ENCODE peak calls at places on chromosome 12, in six cellular contexts. X, B, Q, V, L and T are unnamed samples.

GRCh38 chr12:46264057-46264456 is 4.8 kb downstream of the SLC38A1 start:
- DNase-seq in X (no peak), B (no peak), Q (no peak), V (no peak), L (no peak), T (no peak)

GRCh38 chr12:28933864-28934527 is 215.1 kb upstream of the FAR2 start:
- DNase-seq in X (no peak), B (no peak), Q (no peak), V (no peak), L (no peak), T (no peak)

GRCh38 chr12:15180325-15180724 is 40.9 kb downstream of the RERG start:
- DNase-seq in X (no peak), B (no peak), Q (no peak), V (no peak), L (no peak), T (no peak)

GRCh38 chr12:90102957-90103652 is 394.5 kb upstream of the ATP2B1 start:
- DNase-seq in X (peak), B (peak), Q (peak), V (no peak), L (peak), T (peak)

GRCh38 chr12:67981236-67982164 is 7.7 kb upstream of the IFNG-AS1 start:
- DNase-seq in X (no peak), B (peak), Q (no peak), V (no peak), L (no peak), T (no peak)

GRCh38 chr12:101924647-101925046 is 47.3 kb downstream of the DRAM1 start:
- DNase-seq in X (peak), B (no peak), Q (no peak), V (no peak), L (peak), T (peak)

GRCh38 chr12:47686645-47687240 is 19.1 kb downstream of the RPAP3 start:
- DNase-seq in X (peak), B (peak), Q (peak), V (no peak), L (peak), T (peak)

GRCh38 chr12:29389295-29389919 is 8.4 kb upstream of the ERGIC2 start:
- DNase-seq in X (no peak), B (no peak), Q (no peak), V (no peak), L (no peak), T (no peak)

GRCh38 chr12:52202361-52203078 is 10.7 kb upstream of the KRT80 start:
- DNase-seq in X (no peak), B (no peak), Q (no peak), V (no peak), L (no peak), T (no peak)

GRCh38 chr12:12488823-12489528 is 73.7 kb downstream of the DUSP16 start:
- DNase-seq in X (no peak), B (no peak), Q (peak), V (no peak), L (no peak), T (no peak)

GRCh38 chr12:53805067-53805466 is 53.3 kb upstream of the CISTR start:
- DNase-seq in X (no peak), B (no peak), Q (no peak), V (no peak), L (no peak), T (no peak)

GRCh38 chr12:16515666-16516065 is 90.3 kb downstream of the LMO3 start:
- DNase-seq in X (no peak), B (no peak), Q (no peak), V (no peak), L (no peak), T (no peak)

GRCh38 chr12:88579572-88579940 is 715 bp downstream of the KITLG start:
- DNase-seq in X (no peak), B (no peak), Q (no peak), V (peak), L (peak), T (peak)

GRCh38 chr12:44774815-44775411 is 101.2 kb downstream of the NELL2 start:
- DNase-seq in X (peak), B (peak), Q (peak), V (peak), L (peak), T (peak)

GRCh38 chr12:131882804-131883520 is 11.5 kb upstream of the ULK1 start:
- DNase-seq in X (peak), B (no peak), Q (no peak), V (no peak), L (no peak), T (no peak)

GRCh38 chr12:58443273-58443980 is 476.9 kb downstream of the LRIG3 start:
- DNase-seq in X (no peak), B (peak), Q (peak), V (peak), L (peak), T (peak)

GRCh38 chr12:40312982-40313576 is 88.3 kb downstream of the LRRK2 start:
- DNase-seq in X (no peak), B (no peak), Q (peak), V (no peak), L (peak), T (no peak)

GRCh38 chr12:83010169-83010804 is 323.6 kb downstream of the TMTC2 start:
- DNase-seq in X (no peak), B (no peak), Q (no peak), V (no peak), L (no peak), T (no peak)

GRCh38 chr12:58286353-58286752 is 345.0 kb downstream of the ATP23 start:
- DNase-seq in X (no peak), B (no peak), Q (no peak), V (no peak), L (no peak), T (no peak)

GRCh38 chr12:125742413-125742812 is 677.2 kb downstream of the AACS start:
- DNase-seq in X (no peak), B (no peak), Q (no peak), V (no peak), L (no peak), T (no peak)

GRCh38 chr12:110966081-110966760 is 45.8 kb upstream of the MYL2 start:
- DNase-seq in X (no peak), B (no peak), Q (no peak), V (no peak), L (no peak), T (no peak)

GRCh38 chr12:63982787-63983186 is 138.3 kb downstream of the SRGAP1 start:
- DNase-seq in X (no peak), B (no peak), Q (no peak), V (no peak), L (no peak), T (no peak)

GRCh38 chr12:58415716-58416115 is 474.3 kb downstream of the ATP23 start:
- DNase-seq in X (no peak), B (no peak), Q (no peak), V (no peak), L (no peak), T (no peak)

GRCh38 chr12:6724409-6724797 is 557 bp downstream of the COPS7A start:
- DNase-seq in X (peak), B (no peak), Q (peak), V (no peak), L (peak), T (no peak)

GRCh38 chr12:45327823-45328383 is 112.0 kb downstream of the ANO6 start:
- DNase-seq in X (no peak), B (no peak), Q (no peak), V (no peak), L (no peak), T (no peak)

GRCh38 chr12:42766754-42767153 is 177.2 kb upstream of the PRICKLE1 start:
- DNase-seq in X (no peak), B (no peak), Q (no peak), V (no peak), L (no peak), T (no peak)

GRCh38 chr12:3041558-3042164 is 35.5 kb upstream of the TSPAN9 start:
- DNase-seq in X (peak), B (peak), Q (peak), V (peak), L (peak), T (peak)

GRCh38 chr12:32181498-32182175 is 75.0 kb downstream of the BICD1 start:
- DNase-seq in X (no peak), B (no peak), Q (no peak), V (no peak), L (peak), T (no peak)

DNA sequence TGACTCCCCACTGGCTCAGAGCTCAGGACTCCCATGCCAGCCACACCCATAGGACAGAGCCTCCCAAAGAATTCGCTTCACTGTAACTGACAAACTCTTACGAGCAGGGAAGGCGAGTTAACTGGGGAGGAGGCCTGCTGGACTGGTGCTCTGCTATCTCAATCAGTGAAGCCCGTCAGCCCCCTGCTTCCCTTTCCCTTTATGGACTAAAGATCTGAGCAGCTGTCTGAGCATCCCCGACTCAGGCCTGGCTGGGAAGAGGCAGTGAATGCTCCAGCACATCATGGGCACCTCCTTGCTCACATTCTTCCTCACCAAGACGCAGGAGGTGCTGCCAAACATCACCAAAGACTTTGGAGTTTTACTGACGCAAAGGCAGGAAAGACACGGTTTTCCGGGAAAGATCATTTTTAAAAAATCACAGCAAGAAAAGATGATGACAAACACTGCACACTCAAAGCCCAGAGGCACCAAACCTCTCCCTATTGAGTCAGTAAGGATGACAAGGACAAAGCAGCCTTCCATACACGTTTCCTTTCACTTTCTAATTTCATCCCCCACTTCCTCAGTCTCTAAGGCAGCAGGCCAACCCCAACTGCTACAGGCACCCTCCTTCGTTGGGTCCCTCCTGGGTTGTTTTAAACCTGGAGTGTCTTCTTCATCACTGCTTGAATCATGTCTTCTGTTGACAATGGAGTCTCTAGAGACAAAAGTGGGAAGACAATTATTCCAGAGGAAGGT is 45.0 kb upstream of the P2RX7 start:
- DNase-seq in X (no peak), B (no peak), Q (no peak), V (peak), L (no peak), T (no peak)
- TF ChIP-seq JUND in X (no peak), B (no peak), Q (no peak), V (no peak), L (no peak), T (no peak)

DNA sequence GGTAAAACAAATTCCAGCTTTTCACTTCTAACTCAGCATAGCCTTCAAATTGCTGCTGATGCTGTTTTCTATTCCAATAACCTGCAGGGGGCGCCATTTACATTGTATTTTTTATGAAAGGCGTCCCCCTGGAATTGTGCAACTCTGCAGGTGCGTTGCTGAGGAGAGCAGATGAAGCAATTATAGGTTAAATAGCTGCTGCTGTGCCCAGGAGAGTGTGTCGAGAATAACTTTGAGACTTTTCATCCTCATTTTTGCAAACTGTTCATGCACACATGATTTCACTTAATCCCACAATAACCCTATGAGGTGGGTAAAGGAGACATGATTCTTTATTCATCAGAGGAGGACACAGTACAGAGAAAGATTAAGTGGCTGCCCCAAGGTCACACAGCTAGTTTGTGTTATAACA is 75.7 kb downstream of the MYRFL start:
- DNase-seq in X (peak), B (peak), Q (peak), V (peak), L (peak), T (peak)
- TF ChIP-seq JUND in X (no peak), B (no peak), Q (no peak), V (no peak), L (no peak), T (no peak)

GRCh38 chr12:22979854-22980253 is 354.9 kb downstream of the ETNK1 start:
- DNase-seq in X (no peak), B (no peak), Q (no peak), V (no peak), L (no peak), T (no peak)
- TF ChIP-seq JUND in X (no peak), B (no peak), Q (no peak), V (no peak), L (no peak), T (no peak)

GRCh38 chr12:113092478-113093408 is 36.2 kb downstream of the DTX1 start:
- DNase-seq in X (peak), B (no peak), Q (no peak), V (peak), L (no peak), T (peak)
- TF ChIP-seq JUND in X (no peak), B (no peak), Q (no peak), V (no peak), L (no peak), T (no peak)

GRCh38 chr12:56998981-56999380 is 7.4 kb downstream of the ZBTB39 start:
- DNase-seq in X (no peak), B (no peak), Q (no peak), V (no peak), L (no peak), T (no peak)
- TF ChIP-seq JUND in X (no peak), B (no peak), Q (no peak), V (no peak), L (no peak), T (no peak)

GRCh38 chr12:19203013-19203412 is 73.5 kb downstream of the PLEKHA5 start:
- DNase-seq in X (no peak), B (no peak), Q (no peak), V (no peak), L (no peak), T (no peak)

GRCh38 chr12:19199322-19199721 is 69.8 kb downstream of the PLEKHA5 start:
- DNase-seq in X (no peak), B (no peak), Q (no peak), V (no peak), L (no peak), T (no peak)

GRCh38 chr12:19201653-19202052 is 72.1 kb downstream of the PLEKHA5 start:
- DNase-seq in X (no peak), B (no peak), Q (no peak), V (no peak), L (no peak), T (no peak)

GRCh38 chr12:19198272-19198671 is 68.7 kb downstream of the PLEKHA5 start:
- DNase-seq in X (no peak), B (no peak), Q (no peak), V (no peak), L (no peak), T (no peak)

DNA sequence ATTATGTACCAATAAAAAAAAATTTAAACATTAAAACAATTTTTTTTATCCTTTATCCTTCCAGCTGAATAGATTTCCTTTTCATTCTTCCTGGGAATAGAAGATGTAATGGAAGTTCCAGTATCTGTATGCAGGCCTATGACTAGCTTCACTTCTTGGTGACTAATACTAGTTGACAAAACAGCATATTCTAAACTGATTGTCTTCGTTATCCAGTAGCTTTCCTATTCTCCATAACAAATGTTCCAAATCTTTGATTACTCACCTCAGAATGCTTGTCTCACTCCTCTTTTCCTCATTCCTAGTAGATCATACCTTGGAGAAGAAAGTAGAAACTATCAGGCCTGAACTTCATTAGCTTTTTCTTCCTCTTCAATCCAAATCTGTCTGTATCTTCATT is 70.7 kb downstream of the PLEKHA5 start:
- DNase-seq in X (no peak), B (no peak), Q (no peak), V (no peak), L (no peak), T (no peak)
- TF ChIP-seq JUND in X (no peak), B (no peak), Q (no peak), V (no peak), L (no peak), T (no peak)

GRCh38 chr12:10226740-10227139 is 14.1 kb downstream of the GABARAPL1 start:
- DNase-seq in X (no peak), B (no peak), Q (no peak), V (no peak), L (no peak), T (no peak)
- TF ChIP-seq JUND in X (no peak), B (no peak), Q (no peak), V (no peak), L (no peak), T (no peak)